ENCODE peak calls at places on chromosomes 3 and 15, in ten cellular contexts. U is NCI-H1105, J is T1000, G is esophagus squamous epithelium, D is erythroblast, L is transverse colon, N is activated gamma-delta T cell treated with Interleukin-2 at 50 U/mL for 16 hours, O is NCI-H187, W is neuronal stem cell, A is stromal cell of bone marrow. H is an unnamed sample.

GRCh38 chr3:72665701-72666443 is 182.4 kb downstream of the SHQ1 start:
- DNase-seq in U (no peak), J (no peak), G (no peak), D (peak), L (peak), N (peak), O (no peak), W (no peak), A (no peak), H (no peak)

GRCh38 chr3:40771112-40771511 is 246.4 kb downstream of the ZNF621 start:
- DNase-seq in U (no peak), J (no peak), G (no peak), D (no peak), L (no peak), N (no peak), O (no peak), W (no peak), A (no peak), H (no peak)

GRCh38 chr15:25417604-25418003 is 21.2 kb downstream of the UBE3A start:
- DNase-seq in U (no peak), J (no peak), G (no peak), D (no peak), L (no peak), N (no peak), O (no peak), W (no peak), A (no peak), H (no peak)

GRCh38 chr15:39581501-39582285 is 814 bp downstream of the THBS1 start:
- DNase-seq in U (no peak), J (peak), G (no peak), D (no peak), L (peak), N (no peak), O (no peak), W (no peak), A (peak), H (no peak)

GRCh38 chr15:100429116-100429728 is 87.4 kb upstream of the ADAMTS17 start:
- DNase-seq in U (no peak), J (no peak), G (no peak), D (no peak), L (no peak), N (no peak), O (no peak), W (no peak), A (no peak), H (no peak)

GRCh38 chr15:76195506-76196285 is 115.6 kb downstream of the ETFA start:
- DNase-seq in U (no peak), J (no peak), G (no peak), D (no peak), L (no peak), N (no peak), O (no peak), W (no peak), A (no peak), H (no peak)

GRCh38 chr3:46660543-46661523 is 32.6 kb downstream of the ALS2CL start:
- DNase-seq in U (no peak), J (no peak), G (no peak), D (no peak), L (no peak), N (no peak), O (no peak), W (no peak), A (no peak), H (no peak)

GRCh38 chr3:14959358-14959943 is 12.1 kb downstream of the NR2C2 start:
- DNase-seq in U (no peak), J (no peak), G (no peak), D (no peak), L (no peak), N (no peak), O (no peak), W (no peak), A (no peak), H (no peak)

GRCh38 chr3:15610083-15610482 is 8.5 kb downstream of the BTD start:
- DNase-seq in U (no peak), J (peak), G (no peak), D (no peak), L (no peak), N (no peak), O (no peak), W (no peak), A (peak), H (no peak)

GRCh38 chr3:193548406-193548805 is 6.3 kb downstream of the ATP13A4 start:
- DNase-seq in U (no peak), J (no peak), G (no peak), D (no peak), L (no peak), N (no peak), O (no peak), W (no peak), A (no peak), H (no peak)

GRCh38 chr15:51735211-51735610 is 2.2 kb downstream of the LYSMD2 start:
- DNase-seq in U (no peak), J (no peak), G (no peak), D (no peak), L (no peak), N (no peak), O (no peak), W (no peak), A (no peak), H (no peak)

GRCh38 chr3:185943363-185944106 is 5.7 kb upstream of the TRA2B start:
- DNase-seq in U (peak), J (peak), G (peak), D (peak), L (peak), N (peak), O (peak), W (peak), A (peak), H (peak)

GRCh38 chr3:24521306-24522154 is 26.9 kb upstream of the THRB start:
- DNase-seq in U (peak), J (no peak), G (no peak), D (peak), L (peak), N (peak), O (no peak), W (peak), A (no peak), H (no peak)

GRCh38 chr3:165855581-165855980 is 18.4 kb upstream of the BCHE start:
- DNase-seq in U (no peak), J (no peak), G (no peak), D (no peak), L (no peak), N (no peak), O (no peak), W (no peak), A (no peak), H (peak)

GRCh38 chr3:45127130-45127822 is 18.9 kb downstream of the CDCP1 start:
- DNase-seq in U (no peak), J (no peak), G (no peak), D (no peak), L (no peak), N (no peak), O (no peak), W (no peak), A (no peak), H (no peak)

GRCh38 chr3:80914854-80915253 is 846.6 kb downstream of the GBE1 start:
- DNase-seq in U (no peak), J (no peak), G (no peak), D (no peak), L (no peak), N (no peak), O (no peak), W (no peak), A (no peak), H (no peak)

GRCh38 chr3:156586905-156587766 is 32.2 kb upstream of the SSR3 start:
- DNase-seq in U (no peak), J (no peak), G (no peak), D (no peak), L (no peak), N (no peak), O (no peak), W (no peak), A (no peak), H (no peak)

GRCh38 chr3:57655727-57656126 is 37.1 kb downstream of the DENND6A start:
- DNase-seq in U (no peak), J (no peak), G (no peak), D (no peak), L (no peak), N (no peak), O (no peak), W (no peak), A (no peak), H (no peak)

GRCh38 chr3:100540791-100541334 is 48.4 kb downstream of the TMEM45A start:
- DNase-seq in U (no peak), J (no peak), G (no peak), D (no peak), L (no peak), N (no peak), O (no peak), W (no peak), A (no peak), H (no peak)

GRCh38 chr3:177126015-177126773 is 71.1 kb downstream of the TBL1XR1 start:
- DNase-seq in U (no peak), J (no peak), G (no peak), D (no peak), L (no peak), N (no peak), O (no peak), W (no peak), A (peak), H (peak)

GRCh38 chr15:25170113-25170731 is 215.4 kb downstream of the SNRPN start:
- DNase-seq in U (no peak), J (no peak), G (no peak), D (no peak), L (no peak), N (peak), O (no peak), W (no peak), A (no peak), H (no peak)

GRCh38 chr3:151367448-151367847 is 17.1 kb downstream of the P2RY12 start:
- DNase-seq in U (no peak), J (no peak), G (no peak), D (no peak), L (no peak), N (no peak), O (no peak), W (no peak), A (no peak), H (no peak)

GRCh38 chr3:75001330-75001729 is 386.9 kb upstream of the CNTN3 start:
- DNase-seq in U (peak), J (no peak), G (no peak), D (no peak), L (no peak), N (no peak), O (no peak), W (no peak), A (no peak), H (no peak)

GRCh38 chr3:126784254-126784653 is 80.2 kb downstream of the CHCHD6 start:
- DNase-seq in U (no peak), J (no peak), G (no peak), D (no peak), L (no peak), N (no peak), O (no peak), W (peak), A (no peak), H (no peak)

GRCh38 chr3:100100454-100100853 is 13.8 kb downstream of the FILIP1L start:
- DNase-seq in U (no peak), J (no peak), G (no peak), D (peak), L (no peak), N (no peak), O (no peak), W (no peak), A (no peak), H (no peak)

GRCh38 chr3:81308296-81308695 is 453.1 kb downstream of the GBE1 start:
- DNase-seq in U (no peak), J (no peak), G (no peak), D (no peak), L (no peak), N (no peak), O (no peak), W (no peak), A (no peak), H (no peak)

GRCh38 chr3:126621171-126621570 is 33.8 kb downstream of the TXNRD3 start:
- DNase-seq in U (no peak), J (peak), G (no peak), D (no peak), L (no peak), N (no peak), O (no peak), W (no peak), A (peak), H (no peak)

GRCh38 chr15:46567968-46568367 is 933.1 kb downstream of the SQOR start:
- DNase-seq in U (no peak), J (no peak), G (no peak), D (no peak), L (no peak), N (no peak), O (no peak), W (no peak), A (no peak), H (no peak)

H was measured in astrocyte of the cerebellum.